ENCODE peak calls at places on chromosome 14, in ten cellular contexts. J is neural crest cell, G is MM.1S, W is body of pancreas, U is WERI-Rb-1, K is Caco-2, N is astrocyte of the cerebellum, X is thyroid gland, R is WTC11, I is fibroblast of the aortic adventitia. C is an unnamed sample.

GRCh38 chr14:21070610-21071224 is 613 bp downstream of the ARHGEF40 start:
- DNase-seq in K (no peak), W (peak), X (peak), J (peak), R (peak), N (no peak), I (peak), U (peak), G (no peak), C (peak)

GRCh38 chr14:68619805-68620574 is 172.9 kb downstream of the ZFP36L1 start:
- DNase-seq in I (peak), X (no peak), J (no peak), G (no peak), N (no peak), R (no peak), W (no peak), U (no peak), K (peak), C (no peak)

GRCh38 chr14:72907886-72908285 is 14.0 kb upstream of the DPF3 start:
- DNase-seq in K (no peak), N (no peak), U (no peak), I (peak), G (no peak), R (no peak), X (no peak), J (no peak), W (no peak), C (no peak)

GRCh38 chr14:92649934-92650545 is 98.4 kb downstream of the LGMN start:
- DNase-seq in G (no peak), I (peak), N (peak), W (no peak), J (no peak), K (no peak), R (no peak), X (peak), U (no peak), C (no peak)

GRCh38 chr14:63795532-63795931 is 57.3 kb upstream of the SYNE2 start:
- DNase-seq in G (no peak), W (no peak), N (no peak), R (no peak), J (no peak), X (no peak), K (no peak), U (no peak), I (no peak), C (no peak)

GRCh38 chr14:75648066-75648838 is 12.4 kb downstream of the ERG28 start:
- DNase-seq in R (no peak), I (peak), G (no peak), X (peak), W (peak), N (peak), J (no peak), K (peak), U (no peak), C (no peak)

GRCh38 chr14:101563352-101563653 is 2.0 kb downstream of the DIO3 start:
- DNase-seq in K (no peak), N (no peak), U (no peak), R (no peak), G (no peak), J (no peak), X (no peak), W (no peak), I (no peak), C (no peak)

GRCh38 chr14:101950516-101951215 is 13.7 kb upstream of the DYNC1H1 start:
- DNase-seq in X (no peak), U (no peak), N (no peak), W (no peak), I (no peak), R (no peak), K (no peak), J (no peak), G (no peak), C (no peak)

GRCh38 chr14:36582011-36582873 is at the start of gene NKX2-8:
- DNase-seq in K (no peak), J (no peak), N (no peak), R (peak), W (no peak), I (no peak), G (no peak), X (peak), U (no peak), C (peak)

GRCh38 chr14:39366460-39367386 is 65.5 kb downstream of the FBXO33 start:
- DNase-seq in R (no peak), J (no peak), U (no peak), I (no peak), G (no peak), N (no peak), X (no peak), W (no peak), K (no peak), C (no peak)

DNA sequence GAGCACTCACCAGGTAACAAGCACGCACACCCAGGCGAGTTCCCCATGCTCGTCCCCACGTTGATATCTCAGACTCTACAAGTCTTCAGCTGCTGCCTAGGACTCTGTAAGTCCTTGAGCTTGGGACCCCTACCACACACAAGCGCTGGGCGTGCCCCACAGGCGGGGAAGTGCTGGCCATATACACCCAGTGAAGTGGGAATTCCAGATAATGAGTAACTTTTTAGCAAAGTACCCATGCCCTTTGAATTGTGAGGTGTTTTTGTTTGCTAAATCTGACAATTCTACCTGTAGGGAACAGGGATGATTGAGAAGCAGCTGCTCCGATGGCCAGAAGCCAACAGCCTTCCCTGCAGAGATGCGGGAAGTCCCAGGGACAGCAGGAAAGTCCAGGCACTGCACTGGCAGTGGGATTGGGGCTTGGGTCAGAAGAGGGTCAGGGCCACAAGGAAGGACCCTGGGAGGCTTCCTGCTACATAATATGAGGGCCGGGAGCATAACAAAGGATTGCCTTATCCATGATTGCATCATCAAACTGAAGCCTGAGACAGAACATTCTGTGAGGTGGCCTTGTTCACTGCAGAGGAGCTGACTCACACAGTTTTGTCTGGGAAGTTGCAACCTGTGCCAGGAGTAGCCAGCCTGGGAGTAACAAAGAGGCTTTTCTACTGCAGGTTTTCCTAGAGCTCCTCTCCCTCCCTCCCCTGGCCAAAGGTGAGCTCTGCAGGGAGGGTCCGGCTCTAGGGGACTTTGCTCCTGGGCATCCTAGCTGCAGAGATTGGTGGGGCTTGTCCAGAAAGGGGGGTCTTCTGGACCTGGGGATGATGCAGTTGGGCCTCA is 13.2 kb upstream of the SERPINA3 start:
- DNase-seq in N (peak), G (no peak), W (peak), U (no peak), J (peak), K (peak), I (peak), X (peak), R (no peak), C (no peak)
- TF ChIP-seq CTCF in N (peak), G (no peak), W (peak), U (no peak), J (no peak), K (peak), I (peak), X (no peak), R (no peak), C (no peak)

GRCh38 chr14:106318700-106319099 is 792.3 kb downstream of the TMEM121 start:
- DNase-seq in G (no peak), X (no peak), J (no peak), U (no peak), R (no peak), W (no peak), K (no peak), I (no peak), N (no peak), C (peak)
- TF ChIP-seq CTCF in G (no peak), X (no peak), J (no peak), U (peak), R (no peak), W (no peak), K (no peak), I (no peak), N (no peak), C (peak)

GRCh38 chr14:65832431-65833253 is 420.1 kb downstream of the FUT8 start:
- DNase-seq in N (no peak), W (no peak), U (no peak), R (no peak), J (no peak), I (peak), X (no peak), G (no peak), K (no peak), C (no peak)
- TF ChIP-seq CTCF in N (peak), W (no peak), U (peak), R (no peak), J (peak), I (peak), X (no peak), G (peak), K (peak), C (peak)

GRCh38 chr14:35140718-35141581 is 18.6 kb downstream of the PRORP start:
- DNase-seq in X (no peak), G (peak), J (no peak), N (no peak), R (no peak), W (no peak), U (no peak), I (peak), K (no peak), C (no peak)
- TF ChIP-seq CTCF in X (no peak), G (peak), J (no peak), N (no peak), R (no peak), W (no peak), U (no peak), I (peak), K (no peak), C (peak)

DNA sequence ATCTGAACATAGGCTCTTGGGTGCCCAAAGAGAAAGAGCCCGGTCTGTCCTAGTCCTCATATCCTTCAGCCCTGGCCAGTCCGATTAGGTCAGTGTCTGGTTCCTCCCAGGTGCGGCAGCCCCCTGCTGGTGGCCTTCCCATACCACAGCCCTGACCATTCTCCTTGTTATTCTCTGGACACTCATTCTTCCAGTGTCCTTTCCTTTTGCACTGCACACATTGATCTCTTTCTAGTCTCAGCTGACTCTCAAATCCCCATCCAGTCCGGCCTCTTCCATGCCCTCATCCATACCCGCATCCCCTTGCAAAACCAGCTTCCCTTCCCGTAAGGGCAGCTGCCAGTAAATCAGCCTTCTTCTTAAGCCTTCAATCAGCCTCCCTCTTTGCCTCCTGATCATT is 1316.3 kb downstream of the TMEM121 start:
- DNase-seq in I (no peak), K (peak), R (no peak), W (peak), X (no peak), G (no peak), N (no peak), U (peak), J (no peak), C (no peak)
- TF ChIP-seq CTCF in I (no peak), K (peak), R (no peak), W (peak), X (no peak), G (peak), N (no peak), U (peak), J (no peak), C (peak)

DNA sequence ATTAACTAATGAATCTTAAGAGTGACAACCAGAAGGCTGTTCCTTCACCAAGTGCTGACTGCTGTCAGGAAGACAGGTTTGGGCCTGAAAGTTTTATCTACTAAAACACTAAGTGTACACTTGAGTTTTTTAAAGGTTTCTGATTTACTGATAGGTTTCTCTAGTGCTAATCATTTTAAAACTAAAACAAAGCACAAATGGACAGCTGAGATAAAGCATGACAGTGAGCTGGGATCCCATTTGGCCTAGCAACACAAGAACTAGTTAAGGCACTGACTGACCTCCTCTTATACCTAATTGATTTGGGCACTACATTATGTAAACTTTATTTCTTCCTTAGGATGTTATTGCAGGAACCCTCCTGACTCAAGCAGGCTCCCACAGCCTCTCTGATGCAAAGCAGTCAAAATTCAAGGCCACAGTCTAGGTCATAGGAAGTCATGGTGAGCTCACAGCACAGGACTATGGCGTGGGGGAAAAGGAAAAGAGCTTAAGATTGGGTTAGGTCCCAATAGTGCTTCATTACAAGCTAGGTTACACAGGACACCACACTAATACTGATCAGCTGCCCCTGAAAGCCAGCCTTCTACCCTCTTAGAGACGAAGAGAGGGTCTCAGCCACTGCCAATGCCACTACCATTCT is 3.5 kb downstream of the STXBP6 start:
- DNase-seq in N (no peak), R (no peak), I (no peak), J (no peak), W (no peak), U (no peak), X (no peak), G (no peak), K (no peak), C (no peak)
- TF ChIP-seq CTCF in N (no peak), R (no peak), I (no peak), J (no peak), W (no peak), U (no peak), X (no peak), G (no peak), K (no peak), C (no peak)

DNA sequence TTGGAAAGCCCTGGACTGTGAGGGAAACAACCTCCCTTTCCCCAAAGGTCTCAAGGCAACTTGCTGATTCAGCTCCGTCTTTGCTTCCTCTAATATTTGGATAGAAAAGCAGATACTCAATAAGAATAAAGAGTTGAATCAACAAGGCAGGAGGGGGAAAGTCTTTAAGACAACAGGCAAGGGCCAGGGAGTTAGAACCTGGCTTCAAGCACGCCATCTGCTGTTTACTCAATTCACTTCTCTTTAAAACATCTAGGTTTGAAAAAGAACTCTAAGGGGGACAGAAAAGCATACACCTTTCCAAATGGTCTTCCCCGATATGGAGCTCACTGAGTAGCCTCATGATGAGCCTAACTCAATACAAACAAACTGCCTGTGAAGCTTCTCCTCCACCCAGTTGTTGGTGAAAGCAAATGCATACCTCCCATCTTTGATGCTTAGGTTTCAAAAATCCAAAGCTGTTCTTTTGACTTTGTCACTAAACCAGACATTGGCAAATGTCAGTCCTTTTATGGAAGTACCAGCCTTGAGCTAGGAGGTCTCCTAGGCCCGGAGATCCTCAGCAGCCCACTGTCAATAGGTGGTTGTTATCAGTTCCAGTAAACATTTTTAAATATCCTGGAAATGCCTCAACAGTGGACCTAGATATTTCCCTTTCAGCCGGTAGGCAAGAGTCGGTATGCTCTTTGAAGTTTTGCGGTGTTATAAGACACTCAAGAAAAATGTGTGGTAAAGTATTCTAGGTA is 76.2 kb downstream of the SAMD4A start:
- DNase-seq in U (no peak), G (no peak), R (no peak), W (no peak), K (peak), I (peak), N (no peak), X (peak), J (no peak), C (peak)
- TF ChIP-seq CTCF in U (peak), G (peak), R (no peak), W (peak), K (peak), I (peak), N (peak), X (peak), J (no peak), C (peak)